ENCODE peak calls at places on chromosome 9, in six cellular contexts. W is prostate gland; X is GM19239; L is activated CD8-positive, alpha-beta T cell treated with anti-CD3 and anti-CD28 coated beads for 36 hours; R is fibroblast of pulmonary artery; Q is stimulated activated CD8-positive, alpha-beta memory T cell treated with anti-CD3 and anti-CD28 coated beads, Interleukin-15, amount 100 ng/mL, for 4 hours. M is an unnamed sample.
A peak's percentile ranks its signal among the peaks of the same experiment; 100 is the strongest.

GRCh38 chr9:136902259-136902821 is 16.0 kb downstream of the TRAF2 start:
- DNase-seq in W (peak; percentile 85), X (peak; percentile 84), L (peak; percentile 94), R (peak; percentile 61), Q (peak; percentile 63), M (peak; percentile 78)

GRCh38 chr9:116369706-116370105 is 216.1 kb downstream of the PAPPA start:
- DNase-seq in W (no peak), X (no peak), L (no peak), R (no peak), Q (no peak), M (no peak)

GRCh38 chr9:69731348-69731747 is 28.5 kb downstream of the PTAR1 start:
- DNase-seq in W (no peak), X (no peak), L (no peak), R (no peak), Q (no peak), M (no peak)

GRCh38 chr9:138097501-138097991 is 220.0 kb downstream of the CACNA1B start:
- DNase-seq in W (no peak), X (no peak), L (no peak), R (no peak), Q (no peak), M (no peak)

GRCh38 chr9:89528540-89528939 is 30.6 kb upstream of the SEMA4D start:
- DNase-seq in W (no peak), X (no peak), L (no peak), R (no peak), Q (no peak), M (no peak)

GRCh38 chr9:35673132-35673997 is at the start of gene CA9:
- DNase-seq in W (no peak), X (no peak), L (peak; percentile 21), R (no peak), Q (no peak), M (no peak)

GRCh38 chr9:27176971-27177370 is 67.9 kb downstream of the TEK start:
- DNase-seq in W (no peak), X (no peak), L (no peak), R (no peak), Q (no peak), M (no peak)

GRCh38 chr9:80518441-80518840 is 946.7 kb downstream of the TLE4 start:
- DNase-seq in W (no peak), X (no peak), L (no peak), R (no peak), Q (no peak), M (no peak)

GRCh38 chr9:134962998-134963364 is 45.3 kb upstream of the FCN1 start:
- DNase-seq in W (no peak), X (no peak), L (no peak), R (no peak), Q (no peak), M (no peak)

GRCh38 chr9:136058801-136059302 is 36.2 kb downstream of the NACC2 start:
- DNase-seq in W (no peak), X (peak; percentile 4), L (no peak), R (no peak), Q (no peak), M (no peak)

GRCh38 chr9:81969971-81970370 is 18.6 kb upstream of the SPATA31D1 start:
- DNase-seq in W (no peak), X (no peak), L (no peak), R (peak; percentile 3), Q (no peak), M (no peak)

GRCh38 chr9:89632136-89633135 is 27.6 kb downstream of the GADD45G start:
- DNase-seq in W (no peak), X (no peak), L (no peak), R (no peak), Q (no peak), M (no peak)

GRCh38 chr9:88814521-88815101 is 176.7 kb upstream of the S1PR3 start:
- DNase-seq in W (no peak), X (no peak), L (no peak), R (peak; percentile 46), Q (no peak), M (peak; percentile 74)

GRCh38 chr9:127503947-127504886 is 52.9 kb downstream of the LRSAM1 start:
- DNase-seq in W (peak; percentile 88), X (peak; percentile 64), L (peak; percentile 92), R (peak; percentile 90), Q (peak; percentile 42), M (peak; percentile 66)

GRCh38 chr9:734831-735511 is 106.5 kb upstream of the DMRT1 start:
- DNase-seq in W (no peak), X (no peak), L (no peak), R (peak; percentile 96), Q (no peak), M (peak; percentile 86)